ENCODE peak calls at places on chromosome 11, in six cellular contexts. T, K, H, P, V and Z are unnamed samples.

GRCh38 chr11:64322925-64323260 is 5.0 kb downstream of the PRDX5 start:
- DNase-seq in T (no peak), K (no peak), V (no peak), H (no peak), P (no peak), Z (no peak)

GRCh38 chr11:116742104-116742503 is 30.7 kb downstream of the BUD13 start:
- DNase-seq in V (no peak), T (no peak), H (no peak), P (no peak), K (no peak), Z (no peak)

GRCh38 chr11:102564110-102564509 is 33.6 kb upstream of the MMP7 start:
- DNase-seq in K (no peak), H (no peak), T (peak; percentile 76), P (no peak), V (peak; percentile 38), Z (peak; percentile 57)

GRCh38 chr11:23778971-23779370 is 717.9 kb upstream of the LUZP2 start:
- DNase-seq in H (no peak), V (no peak), K (no peak), P (no peak), T (no peak), Z (no peak)

GRCh38 chr11:9680028-9680427 is 16.2 kb downstream of the SWAP70 start:
- DNase-seq in T (no peak), H (no peak), K (no peak), P (no peak), V (no peak), Z (no peak)

GRCh38 chr11:102171101-102171500 is 60.9 kb downstream of the YAP1 start:
- DNase-seq in K (no peak), H (no peak), T (peak; percentile 43), V (no peak), P (no peak), Z (no peak)

GRCh38 chr11:129637983-129638776 is 177.5 kb upstream of the TMEM45B start:
- DNase-seq in V (no peak), H (no peak), K (no peak), T (no peak), P (no peak), Z (no peak)

GRCh38 chr11:106131998-106132397 is 54.5 kb downstream of the AASDHPPT start:
- DNase-seq in V (no peak), P (no peak), H (no peak), T (no peak), K (no peak), Z (no peak)

GRCh38 chr11:118641463-118642019 is 34.1 kb downstream of the PHLDB1 start:
- DNase-seq in T (no peak), P (no peak), H (no peak), V (no peak), K (no peak), Z (no peak)
- TF ChIP-seq CTCF in T (no peak), P (no peak), H (no peak), V (no peak), K (no peak), Z (no peak)

DNA sequence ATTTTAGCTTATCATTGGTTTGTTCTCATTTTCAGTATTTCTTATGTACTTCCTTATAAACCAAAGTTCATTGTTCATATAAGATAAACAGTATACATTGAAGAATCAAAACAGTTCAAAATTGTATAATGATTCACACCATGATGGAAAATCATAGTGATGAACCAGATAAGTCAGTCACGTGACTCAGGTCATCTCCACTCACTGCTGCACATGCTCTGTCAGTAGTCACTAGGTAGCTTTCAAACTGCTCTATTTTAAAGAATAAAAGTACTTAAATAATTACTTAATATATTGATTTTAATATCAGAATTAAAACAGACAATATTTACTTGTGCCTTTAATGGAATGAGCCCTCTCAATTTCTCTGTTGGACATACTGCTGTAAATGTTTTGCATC is 37.5 kb downstream of the PDHX start:
- DNase-seq in V (no peak), K (no peak), P (no peak), H (no peak), T (no peak), Z (no peak)
- TF ChIP-seq CTCF in V (no peak), K (no peak), P (no peak), H (no peak), T (no peak), Z (no peak)

GRCh38 chr11:32312865-32313403 is 122.4 kb downstream of the WT1 start:
- DNase-seq in T (peak; percentile 73), H (no peak), P (peak; percentile 32), V (no peak), K (no peak), Z (peak; percentile 57)
- TF ChIP-seq CTCF in T (peak; percentile 85), H (no peak), P (peak; percentile 56), V (peak; percentile 54), K (peak; percentile 28), Z (peak; percentile 54)

GRCh38 chr11:61904539-61905048 is 12.8 kb downstream of the RAB3IL1 start:
- DNase-seq in H (no peak), T (no peak), P (no peak), K (no peak), V (no peak), Z (no peak)
- TF ChIP-seq CTCF in H (no peak), T (no peak), P (no peak), K (no peak), V (no peak), Z (no peak)

DNA sequence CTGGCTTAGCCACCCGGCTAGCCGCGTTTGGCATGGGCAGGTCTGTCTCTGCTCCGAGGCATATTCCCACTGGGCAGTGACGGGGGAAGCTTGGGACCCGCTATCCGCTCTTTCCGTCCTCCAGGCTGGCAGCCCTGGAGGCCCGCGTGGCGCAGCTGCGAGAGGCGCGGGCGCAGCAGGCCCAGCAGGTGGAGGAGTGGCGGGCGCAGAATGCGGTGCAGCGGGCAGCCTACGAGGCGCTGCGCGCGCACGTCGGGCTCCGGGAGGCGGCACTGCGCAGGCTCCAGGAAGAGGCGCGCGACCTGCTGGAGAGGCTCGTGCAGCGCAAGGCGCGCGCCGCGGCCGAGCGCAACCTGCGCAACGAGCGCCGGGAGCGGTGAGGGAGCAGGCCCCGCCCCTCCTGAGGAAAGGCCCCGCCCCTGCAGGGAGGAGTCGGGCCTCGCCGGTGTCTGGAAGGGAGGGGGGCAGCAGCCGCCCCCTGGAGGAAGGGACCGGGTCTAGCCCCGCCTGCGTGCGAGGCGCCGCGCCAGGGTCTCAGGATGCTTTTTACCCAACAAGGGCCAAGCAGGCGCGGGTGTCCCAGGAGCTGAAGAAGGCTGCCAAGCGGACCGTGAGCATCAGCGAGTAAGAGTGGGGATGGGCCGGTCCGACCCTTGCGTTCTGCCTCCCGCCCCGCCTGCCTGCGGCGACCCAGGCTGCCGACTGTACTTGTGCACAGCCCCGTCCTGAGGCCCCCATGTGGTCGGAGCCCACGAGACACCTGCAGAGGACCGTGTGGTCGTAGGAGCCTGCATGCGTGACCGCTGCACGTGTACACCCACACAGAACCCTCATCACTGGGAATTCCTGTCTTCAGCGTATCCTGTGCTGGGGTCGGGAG is 7.9 kb downstream of the ATG16L2 start:
- DNase-seq in K (peak; percentile 94), T (peak; percentile 74), V (no peak), H (peak; percentile 92), P (peak; percentile 89), Z (peak; percentile 94)
- TF ChIP-seq CTCF in K (no peak), T (peak; percentile 71), V (peak; percentile 16), H (peak; percentile 31), P (peak; percentile 25), Z (no peak)